ENCODE peak calls at places on chromosomes 1 and 21, in four cellular contexts. One of them, this sample, is unnamed.

GRCh38 chr1:28756846-28757245 is 20.1 kb downstream of the YTHDF2 start:
- DNase-seq in GM12864: no peak
- DNase-seq in neural progenitor cell: peak
- DNase-seq in upper lobe of right lung: no peak
- DNase-seq in this sample: no peak

GRCh38 chr1:198848206-198848605 is 209.4 kb downstream of the PTPRC start:
- DNase-seq in GM12864: no peak
- DNase-seq in neural progenitor cell: no peak
- DNase-seq in upper lobe of right lung: no peak
- DNase-seq in this sample: no peak

GRCh38 chr1:228837817-228838716 is 102.8 kb downstream of the RHOU start:
- DNase-seq in GM12864: no peak
- DNase-seq in neural progenitor cell: no peak
- DNase-seq in upper lobe of right lung: no peak
- DNase-seq in this sample: peak

GRCh38 chr1:53669511-53670191 is 69.3 kb downstream of the GLIS1 start:
- DNase-seq in GM12864: no peak
- DNase-seq in neural progenitor cell: no peak
- DNase-seq in upper lobe of right lung: no peak
- DNase-seq in this sample: no peak

GRCh38 chr1:192839164-192840066 is 30.6 kb downstream of the RGS2 start:
- DNase-seq in GM12864: no peak
- DNase-seq in neural progenitor cell: no peak
- DNase-seq in upper lobe of right lung: no peak
- DNase-seq in this sample: no peak

GRCh38 chr1:54132485-54132884 is 20.3 kb downstream of the CDCP2 start:
- DNase-seq in GM12864: no peak
- DNase-seq in neural progenitor cell: no peak
- DNase-seq in upper lobe of right lung: no peak
- DNase-seq in this sample: no peak

GRCh38 chr1:10252508-10252907 is 42.1 kb downstream of the KIF1B start:
- DNase-seq in GM12864: no peak
- DNase-seq in neural progenitor cell: no peak
- DNase-seq in upper lobe of right lung: no peak
- DNase-seq in this sample: no peak

GRCh38 chr1:168676029-168676812 is 52.8 kb downstream of the DPT start:
- DNase-seq in GM12864: no peak
- DNase-seq in neural progenitor cell: no peak
- DNase-seq in upper lobe of right lung: no peak
- DNase-seq in this sample: no peak

GRCh38 chr1:205975387-205975998 is 27.7 kb downstream of the RAB7B start:
- DNase-seq in GM12864: no peak
- DNase-seq in neural progenitor cell: no peak
- DNase-seq in upper lobe of right lung: peak
- DNase-seq in this sample: no peak

GRCh38 chr1:40653851-40654537 is 11.5 kb downstream of the RIMS3 start:
- DNase-seq in GM12864: no peak
- DNase-seq in neural progenitor cell: peak
- DNase-seq in upper lobe of right lung: no peak
- DNase-seq in this sample: no peak

GRCh38 chr1:151837841-151838490 is 1.7 kb downstream of the C2CD4D start:
- DNase-seq in GM12864: no peak
- DNase-seq in neural progenitor cell: peak
- DNase-seq in upper lobe of right lung: peak
- DNase-seq in this sample: peak

GRCh38 chr1:61481313-61481712 is 243.6 kb downstream of the TM2D1 start:
- DNase-seq in GM12864: no peak
- DNase-seq in neural progenitor cell: no peak
- DNase-seq in upper lobe of right lung: no peak
- DNase-seq in this sample: no peak

GRCh38 chr21:35677298-35677841 is 383.0 kb downstream of the SETD4 start:
- DNase-seq in GM12864: no peak
- DNase-seq in neural progenitor cell: no peak
- DNase-seq in upper lobe of right lung: no peak
- DNase-seq in this sample: no peak

GRCh38 chr21:45266518-45267389 is 20.9 kb downstream of the POFUT2 start:
- DNase-seq in GM12864: no peak
- DNase-seq in neural progenitor cell: no peak
- DNase-seq in upper lobe of right lung: peak
- DNase-seq in this sample: no peak

GRCh38 chr1:190436615-190437014 is 41.0 kb downstream of the BRINP3 start:
- DNase-seq in GM12864: no peak
- DNase-seq in neural progenitor cell: no peak
- DNase-seq in upper lobe of right lung: no peak
- DNase-seq in this sample: no peak

GRCh38 chr21:14259669-14260458 is 43.9 kb downstream of the RBM11 start:
- DNase-seq in GM12864: peak
- DNase-seq in neural progenitor cell: peak
- DNase-seq in upper lobe of right lung: no peak
- DNase-seq in this sample: peak

GRCh38 chr1:180945551-180945950 is 32.9 kb downstream of the KIAA1614 start:
- DNase-seq in GM12864: no peak
- DNase-seq in neural progenitor cell: no peak
- DNase-seq in upper lobe of right lung: no peak
- DNase-seq in this sample: no peak

GRCh38 chr21:32022141-32022540 is 149.3 kb downstream of the HUNK start:
- DNase-seq in GM12864: no peak
- DNase-seq in neural progenitor cell: no peak
- DNase-seq in upper lobe of right lung: no peak
- DNase-seq in this sample: no peak

GRCh38 chr1:162724583-162725120 is 65.8 kb upstream of the HSD17B7 start:
- DNase-seq in GM12864: no peak
- DNase-seq in neural progenitor cell: no peak
- DNase-seq in upper lobe of right lung: no peak
- DNase-seq in this sample: no peak

GRCh38 chr1:176719478-176719877 is 256.5 kb downstream of the PAPPA2 start:
- DNase-seq in GM12864: no peak
- DNase-seq in neural progenitor cell: no peak
- DNase-seq in upper lobe of right lung: no peak
- DNase-seq in this sample: no peak

GRCh38 chr1:201703646-201704438 is 125.1 kb upstream of the IPO9 start:
- DNase-seq in GM12864: no peak
- DNase-seq in neural progenitor cell: peak
- DNase-seq in upper lobe of right lung: peak
- DNase-seq in this sample: peak

GRCh38 chr1:17315542-17316130 is 7.6 kb downstream of the PADI4 start:
- DNase-seq in GM12864: no peak
- DNase-seq in neural progenitor cell: no peak
- DNase-seq in upper lobe of right lung: peak
- DNase-seq in this sample: no peak

GRCh38 chr1:162014202-162014601 is 9.5 kb downstream of the OLFML2B start:
- DNase-seq in GM12864: no peak
- DNase-seq in neural progenitor cell: no peak
- DNase-seq in upper lobe of right lung: no peak
- DNase-seq in this sample: no peak

GRCh38 chr1:160018900-160019299 is 12.9 kb downstream of the PIGM start:
- DNase-seq in GM12864: no peak
- DNase-seq in neural progenitor cell: no peak
- DNase-seq in upper lobe of right lung: no peak
- DNase-seq in this sample: no peak

GRCh38 chr1:10722803-10723202 is 73.6 kb downstream of the CASZ1 start:
- DNase-seq in GM12864: no peak
- DNase-seq in neural progenitor cell: no peak
- DNase-seq in upper lobe of right lung: no peak
- DNase-seq in this sample: no peak

GRCh38 chr1:227016990-227017389 is 76.9 kb downstream of the COQ8A start:
- DNase-seq in GM12864: no peak
- DNase-seq in neural progenitor cell: no peak
- DNase-seq in upper lobe of right lung: no peak
- DNase-seq in this sample: no peak

GRCh38 chr1:220213381-220213983 is 58.8 kb downstream of the RAB3GAP2 start:
- DNase-seq in GM12864: no peak
- DNase-seq in neural progenitor cell: no peak
- DNase-seq in upper lobe of right lung: no peak
- DNase-seq in this sample: no peak

GRCh38 chr1:172089768-172090510 is 248.6 kb downstream of the DNM3 start:
- DNase-seq in GM12864: peak
- DNase-seq in neural progenitor cell: peak
- DNase-seq in upper lobe of right lung: peak
- DNase-seq in this sample: peak

GRCh38 chr1:205791568-205792180 is 16.4 kb upstream of the RAB29 start:
- DNase-seq in GM12864: peak
- DNase-seq in neural progenitor cell: peak
- DNase-seq in upper lobe of right lung: no peak
- DNase-seq in this sample: peak

GRCh38 chr1:85202092-85202863 is 1.5 kb upstream of the SYDE2 start:
- DNase-seq in GM12864: no peak
- DNase-seq in neural progenitor cell: no peak
- DNase-seq in upper lobe of right lung: no peak
- DNase-seq in this sample: no peak

GRCh38 chr1:29503441-29503840 is 267.1 kb downstream of the PTPRU start:
- DNase-seq in GM12864: no peak
- DNase-seq in neural progenitor cell: no peak
- DNase-seq in upper lobe of right lung: no peak
- DNase-seq in this sample: no peak

GRCh38 chr21:36209626-36210171 is 53.1 kb downstream of the DOP1B start:
- DNase-seq in GM12864: peak
- DNase-seq in neural progenitor cell: peak
- DNase-seq in upper lobe of right lung: no peak
- DNase-seq in this sample: peak

GRCh38 chr1:64581786-64582185 is 111.9 kb downstream of the CACHD1 start:
- DNase-seq in GM12864: no peak
- DNase-seq in neural progenitor cell: no peak
- DNase-seq in upper lobe of right lung: no peak
- DNase-seq in this sample: no peak

GRCh38 chr1:169546087-169546995 is 39.9 kb downstream of the F5 start:
- DNase-seq in GM12864: peak
- DNase-seq in neural progenitor cell: peak
- DNase-seq in upper lobe of right lung: no peak
- DNase-seq in this sample: peak

GRCh38 chr1:64476251-64476952 is 6.5 kb downstream of the CACHD1 start:
- DNase-seq in GM12864: no peak
- DNase-seq in neural progenitor cell: no peak
- DNase-seq in upper lobe of right lung: no peak
- DNase-seq in this sample: no peak

DNA sequence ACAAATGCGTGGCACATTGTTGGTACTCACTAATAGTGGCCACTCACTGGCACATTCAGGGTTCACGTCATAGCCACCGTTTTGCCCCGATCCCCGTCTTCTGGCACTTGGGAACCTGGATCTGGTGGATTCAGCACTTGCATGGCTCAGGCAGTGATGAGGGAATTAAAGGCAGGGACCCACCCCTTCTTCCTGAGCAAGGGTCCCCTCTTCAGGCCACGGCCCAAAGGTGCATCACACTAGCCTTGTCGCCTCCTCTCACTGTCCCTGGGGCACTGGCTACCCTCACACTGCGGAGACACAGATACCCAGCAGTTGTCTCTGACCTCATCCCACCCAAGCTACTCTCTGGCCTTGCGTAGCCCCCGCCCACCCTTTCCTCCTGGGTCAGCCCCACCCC is 19.9 kb upstream of the LDLRAP1 start:
- DNase-seq in GM12864: no peak
- DNase-seq in neural progenitor cell: peak
- DNase-seq in upper lobe of right lung: no peak
- DNase-seq in this sample: no peak
- TF ChIP-seq CTCF in GM12864: no peak
- TF ChIP-seq CTCF in neural progenitor cell: peak
- TF ChIP-seq CTCF in upper lobe of right lung: no peak
- TF ChIP-seq CTCF in this sample: no peak

GRCh38 chr1:36612881-36613280 is 130.2 kb upstream of the CSF3R start:
- DNase-seq in GM12864: no peak
- DNase-seq in neural progenitor cell: peak
- DNase-seq in upper lobe of right lung: no peak
- DNase-seq in this sample: no peak
- TF ChIP-seq CTCF in GM12864: no peak
- TF ChIP-seq CTCF in neural progenitor cell: peak
- TF ChIP-seq CTCF in upper lobe of right lung: no peak
- TF ChIP-seq CTCF in this sample: no peak

DNA sequence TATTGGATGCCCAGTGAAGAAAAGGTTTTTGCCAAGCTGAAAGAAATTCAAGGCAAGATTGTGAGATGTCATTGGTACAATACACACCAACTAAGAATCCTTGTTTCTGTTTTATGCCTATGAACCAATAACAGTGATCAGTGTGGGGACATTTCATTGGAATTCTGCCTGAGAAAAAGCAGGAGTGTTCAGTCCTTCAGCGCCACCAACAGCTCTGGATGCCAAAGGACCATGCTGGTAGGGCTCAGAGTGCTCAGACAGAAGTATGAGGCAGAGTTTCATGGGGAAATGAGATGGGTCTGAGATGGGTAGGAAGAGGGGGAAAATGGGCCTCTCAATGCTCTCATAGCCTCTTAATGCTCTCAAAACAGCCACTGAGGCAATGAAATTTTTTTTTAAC is 56.5 kb downstream of the GABPA start:
- DNase-seq in GM12864: no peak
- DNase-seq in neural progenitor cell: no peak
- DNase-seq in upper lobe of right lung: no peak
- DNase-seq in this sample: no peak
- TF ChIP-seq CTCF in GM12864: no peak
- TF ChIP-seq CTCF in neural progenitor cell: no peak
- TF ChIP-seq CTCF in upper lobe of right lung: no peak
- TF ChIP-seq CTCF in this sample: no peak

DNA sequence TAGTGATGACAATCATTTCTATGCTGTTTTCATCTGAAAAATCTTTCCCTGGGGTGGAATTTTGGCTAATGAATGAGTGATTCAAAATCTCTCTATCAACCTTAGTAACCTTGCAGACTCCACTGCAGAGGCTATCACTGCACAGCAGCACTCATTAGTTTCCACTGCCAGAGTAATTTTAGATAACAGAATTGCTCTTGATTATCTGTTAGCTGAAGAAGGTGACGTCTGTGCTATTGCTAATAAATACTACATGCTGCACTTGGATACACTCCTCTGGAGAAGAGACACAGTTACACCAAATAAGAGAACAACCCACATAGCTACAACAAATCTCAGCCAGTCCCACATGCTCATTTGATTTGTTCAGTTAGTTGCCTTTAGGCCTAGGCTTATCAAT is 1348.4 kb downstream of the NCAM2 start:
- DNase-seq in GM12864: no peak
- DNase-seq in neural progenitor cell: no peak
- DNase-seq in upper lobe of right lung: no peak
- DNase-seq in this sample: no peak
- TF ChIP-seq CTCF in GM12864: no peak
- TF ChIP-seq CTCF in neural progenitor cell: no peak
- TF ChIP-seq CTCF in upper lobe of right lung: no peak
- TF ChIP-seq CTCF in this sample: no peak